ENCODE peak calls at places on chromosomes 11 and 22, in ten cellular contexts. One of them, this sample, is unnamed.
A peak's percentile ranks its signal among the peaks of the same experiment; 100 is the strongest.

GRCh38 chr11:90874281-90874680 is 651.4 kb upstream of the CHORDC1 start:
- DNase-seq in transverse colon: no peak
- DNase-seq in CD4-positive, alpha-beta memory T cell: no peak
- DNase-seq in SJSA1: no peak
- DNase-seq in heart left ventricle: no peak
- DNase-seq in ascending aorta: no peak
- DNase-seq in HCT116: no peak
- DNase-seq in Peyer's patch: no peak
- DNase-seq in A673: peak; percentile 48
- DNase-seq in left ventricle myocardium inferior: no peak
- DNase-seq in this sample: no peak

GRCh38 chr11:8056810-8057463 is 24.1 kb upstream of the TUB start:
- DNase-seq in transverse colon: peak; percentile 39
- DNase-seq in CD4-positive, alpha-beta memory T cell: no peak
- DNase-seq in SJSA1: no peak
- DNase-seq in heart left ventricle: no peak
- DNase-seq in ascending aorta: no peak
- DNase-seq in HCT116: no peak
- DNase-seq in Peyer's patch: no peak
- DNase-seq in A673: no peak
- DNase-seq in left ventricle myocardium inferior: no peak
- DNase-seq in this sample: no peak

GRCh38 chr11:1119282-1120146 is 38.2 kb upstream of the MUC5AC start:
- DNase-seq in transverse colon: peak; percentile 3
- DNase-seq in CD4-positive, alpha-beta memory T cell: no peak
- DNase-seq in SJSA1: peak; percentile 19
- DNase-seq in heart left ventricle: peak; percentile 60
- DNase-seq in ascending aorta: no peak
- DNase-seq in HCT116: no peak
- DNase-seq in Peyer's patch: peak; percentile 37
- DNase-seq in A673: no peak
- DNase-seq in left ventricle myocardium inferior: no peak
- DNase-seq in this sample: no peak

GRCh38 chr11:72683782-72684200 is 9.6 kb upstream of the PDE2A start:
- DNase-seq in transverse colon: peak; percentile 60
- DNase-seq in CD4-positive, alpha-beta memory T cell: peak; percentile 43
- DNase-seq in SJSA1: peak; percentile 44
- DNase-seq in heart left ventricle: peak; percentile 83
- DNase-seq in ascending aorta: no peak
- DNase-seq in HCT116: no peak
- DNase-seq in Peyer's patch: peak; percentile 78
- DNase-seq in A673: peak; percentile 68
- DNase-seq in left ventricle myocardium inferior: peak; percentile 62
- DNase-seq in this sample: peak; percentile 88

GRCh38 chr11:43556892-43557291 is 123.6 kb upstream of the HSD17B12 start:
- DNase-seq in transverse colon: no peak
- DNase-seq in CD4-positive, alpha-beta memory T cell: no peak
- DNase-seq in SJSA1: no peak
- DNase-seq in heart left ventricle: no peak
- DNase-seq in ascending aorta: no peak
- DNase-seq in HCT116: no peak
- DNase-seq in Peyer's patch: no peak
- DNase-seq in A673: no peak
- DNase-seq in left ventricle myocardium inferior: no peak
- DNase-seq in this sample: no peak

GRCh38 chr11:76903325-76903724 is 42.6 kb downstream of the ACER3 start:
- DNase-seq in transverse colon: no peak
- DNase-seq in CD4-positive, alpha-beta memory T cell: no peak
- DNase-seq in SJSA1: no peak
- DNase-seq in heart left ventricle: no peak
- DNase-seq in ascending aorta: no peak
- DNase-seq in HCT116: peak; percentile 18
- DNase-seq in Peyer's patch: no peak
- DNase-seq in A673: no peak
- DNase-seq in left ventricle myocardium inferior: no peak
- DNase-seq in this sample: no peak

GRCh38 chr11:83543918-83544491 is 257.8 kb upstream of the CCDC90B start:
- DNase-seq in transverse colon: no peak
- DNase-seq in CD4-positive, alpha-beta memory T cell: no peak
- DNase-seq in SJSA1: no peak
- DNase-seq in heart left ventricle: no peak
- DNase-seq in ascending aorta: no peak
- DNase-seq in HCT116: no peak
- DNase-seq in Peyer's patch: no peak
- DNase-seq in A673: no peak
- DNase-seq in left ventricle myocardium inferior: no peak
- DNase-seq in this sample: no peak

GRCh38 chr11:45811109-45811435 is 6.1 kb downstream of the SLC35C1 start:
- DNase-seq in transverse colon: no peak
- DNase-seq in CD4-positive, alpha-beta memory T cell: no peak
- DNase-seq in SJSA1: no peak
- DNase-seq in heart left ventricle: no peak
- DNase-seq in ascending aorta: no peak
- DNase-seq in HCT116: no peak
- DNase-seq in Peyer's patch: no peak
- DNase-seq in A673: no peak
- DNase-seq in left ventricle myocardium inferior: no peak
- DNase-seq in this sample: no peak

GRCh38 chr11:15911377-15912044 is 444.8 kb downstream of the SOX6 start:
- DNase-seq in transverse colon: no peak
- DNase-seq in CD4-positive, alpha-beta memory T cell: no peak
- DNase-seq in SJSA1: no peak
- DNase-seq in heart left ventricle: peak; percentile 77
- DNase-seq in ascending aorta: no peak
- DNase-seq in HCT116: no peak
- DNase-seq in Peyer's patch: no peak
- DNase-seq in A673: peak; percentile 85
- DNase-seq in left ventricle myocardium inferior: peak; percentile 69
- DNase-seq in this sample: no peak

GRCh38 chr11:73972187-73972586 is 10.5 kb downstream of the UCP2 start:
- DNase-seq in transverse colon: no peak
- DNase-seq in CD4-positive, alpha-beta memory T cell: no peak
- DNase-seq in SJSA1: no peak
- DNase-seq in heart left ventricle: no peak
- DNase-seq in ascending aorta: no peak
- DNase-seq in HCT116: no peak
- DNase-seq in Peyer's patch: no peak
- DNase-seq in A673: no peak
- DNase-seq in left ventricle myocardium inferior: no peak
- DNase-seq in this sample: no peak

GRCh38 chr11:17405232-17406005 is 17.0 kb upstream of the KCNJ11 start:
- DNase-seq in transverse colon: peak; percentile 68
- DNase-seq in CD4-positive, alpha-beta memory T cell: no peak
- DNase-seq in SJSA1: no peak
- DNase-seq in heart left ventricle: peak; percentile 86
- DNase-seq in ascending aorta: peak; percentile 61
- DNase-seq in HCT116: peak; percentile 18
- DNase-seq in Peyer's patch: peak; percentile 61
- DNase-seq in A673: peak; percentile 30
- DNase-seq in left ventricle myocardium inferior: peak; percentile 75
- DNase-seq in this sample: peak; percentile 93

GRCh38 chr11:66459138-66459778 is 7.4 kb upstream of the PELI3 start:
- DNase-seq in transverse colon: no peak
- DNase-seq in CD4-positive, alpha-beta memory T cell: no peak
- DNase-seq in SJSA1: no peak
- DNase-seq in heart left ventricle: no peak
- DNase-seq in ascending aorta: no peak
- DNase-seq in HCT116: no peak
- DNase-seq in Peyer's patch: no peak
- DNase-seq in A673: no peak
- DNase-seq in left ventricle myocardium inferior: no peak
- DNase-seq in this sample: no peak

GRCh38 chr22:44702479-44703219 is 645 bp downstream of the PRR5 start:
- DNase-seq in transverse colon: no peak
- DNase-seq in CD4-positive, alpha-beta memory T cell: no peak
- DNase-seq in SJSA1: peak; percentile 59
- DNase-seq in heart left ventricle: no peak
- DNase-seq in ascending aorta: no peak
- DNase-seq in HCT116: no peak
- DNase-seq in Peyer's patch: peak; percentile 66
- DNase-seq in A673: peak; percentile 67
- DNase-seq in left ventricle myocardium inferior: no peak
- DNase-seq in this sample: peak; percentile 69

GRCh38 chr11:69637956-69638871 is 2.7 kb upstream of the CCND1 start:
- DNase-seq in transverse colon: peak; percentile 66
- DNase-seq in CD4-positive, alpha-beta memory T cell: no peak
- DNase-seq in SJSA1: peak; percentile 89
- DNase-seq in heart left ventricle: peak; percentile 53
- DNase-seq in ascending aorta: no peak
- DNase-seq in HCT116: peak; percentile 80
- DNase-seq in Peyer's patch: peak; percentile 79
- DNase-seq in A673: peak; percentile 90
- DNase-seq in left ventricle myocardium inferior: peak; percentile 52
- DNase-seq in this sample: peak; percentile 65
- H3K27me3 ChIP-seq in transverse colon: peaks cover 64% of the 10 kb centered on the region
- H3K27me3 ChIP-seq in CD4-positive, alpha-beta memory T cell: peaks cover 37% of the 10 kb centered on the region
- H3K27me3 ChIP-seq in SJSA1: no peaks in the 10 kb centered on the region
- H3K27me3 ChIP-seq in heart left ventricle: peaks cover 63% of the 10 kb centered on the region
- H3K27me3 ChIP-seq in ascending aorta: no peaks in the 10 kb centered on the region
- H3K27me3 ChIP-seq in HCT116: no peaks in the 10 kb centered on the region
- H3K27me3 ChIP-seq in Peyer's patch: no peaks in the 10 kb centered on the region
- H3K27me3 ChIP-seq in A673: no peaks in the 10 kb centered on the region
- H3K27me3 ChIP-seq in left ventricle myocardium inferior: peaks cover 9% of the 10 kb centered on the region
- H3K27me3 ChIP-seq in this sample: no peaks in the 10 kb centered on the region

GRCh38 chr22:37674248-37674647 is 1.2 kb upstream of the LGALS1 start:
- DNase-seq in transverse colon: no peak
- DNase-seq in CD4-positive, alpha-beta memory T cell: no peak
- DNase-seq in SJSA1: no peak
- DNase-seq in heart left ventricle: no peak
- DNase-seq in ascending aorta: no peak
- DNase-seq in HCT116: no peak
- DNase-seq in Peyer's patch: no peak
- DNase-seq in A673: no peak
- DNase-seq in left ventricle myocardium inferior: no peak
- DNase-seq in this sample: no peak

GRCh38 chr22:37669586-37669985 is 5.8 kb upstream of the LGALS1 start:
- DNase-seq in transverse colon: no peak
- DNase-seq in CD4-positive, alpha-beta memory T cell: no peak
- DNase-seq in SJSA1: no peak
- DNase-seq in heart left ventricle: no peak
- DNase-seq in ascending aorta: no peak
- DNase-seq in HCT116: no peak
- DNase-seq in Peyer's patch: no peak
- DNase-seq in A673: no peak
- DNase-seq in left ventricle myocardium inferior: no peak
- DNase-seq in this sample: no peak

GRCh38 chr22:37675930-37676571 is 615 bp downstream of the LGALS1 start:
- DNase-seq in transverse colon: peak; percentile 50
- DNase-seq in CD4-positive, alpha-beta memory T cell: no peak
- DNase-seq in SJSA1: peak; percentile 71
- DNase-seq in heart left ventricle: peak; percentile 74
- DNase-seq in ascending aorta: no peak
- DNase-seq in HCT116: no peak
- DNase-seq in Peyer's patch: no peak
- DNase-seq in A673: no peak
- DNase-seq in left ventricle myocardium inferior: peak; percentile 68
- DNase-seq in this sample: peak; percentile 56

GRCh38 chr22:37674951-37675929 is at the start of gene LGALS1:
- DNase-seq in transverse colon: peak; percentile 95
- DNase-seq in CD4-positive, alpha-beta memory T cell: peak; percentile 61
- DNase-seq in SJSA1: peak; percentile 100
- DNase-seq in heart left ventricle: peak; percentile 97
- DNase-seq in ascending aorta: peak; percentile 94
- DNase-seq in HCT116: peak; percentile 92
- DNase-seq in Peyer's patch: peak; percentile 92
- DNase-seq in A673: peak; percentile 90
- DNase-seq in left ventricle myocardium inferior: peak; percentile 98
- DNase-seq in this sample: peak; percentile 94

GRCh38 chr22:37672920-37673453 is 2.4 kb upstream of the LGALS1 start:
- DNase-seq in transverse colon: peak; percentile 49
- DNase-seq in CD4-positive, alpha-beta memory T cell: no peak
- DNase-seq in SJSA1: no peak
- DNase-seq in heart left ventricle: no peak
- DNase-seq in ascending aorta: no peak
- DNase-seq in HCT116: no peak
- DNase-seq in Peyer's patch: no peak
- DNase-seq in A673: no peak
- DNase-seq in left ventricle myocardium inferior: no peak
- DNase-seq in this sample: no peak
- H3K27ac ChIP-seq in transverse colon: peak overlapping the region; percentile 96
- H3K27ac ChIP-seq in CD4-positive, alpha-beta memory T cell: no peak overlapping the region
- H3K27ac ChIP-seq in SJSA1: no peak overlapping the region
- H3K27ac ChIP-seq in heart left ventricle: no peak overlapping the region
- H3K27ac ChIP-seq in ascending aorta: peak overlapping the region; percentile 91
- H3K27ac ChIP-seq in HCT116: peak overlapping the region; percentile 26
- H3K27ac ChIP-seq in Peyer's patch: peak overlapping the region; percentile 93
- H3K27ac ChIP-seq in A673: no peak overlapping the region
- H3K27ac ChIP-seq in left ventricle myocardium inferior: peak overlapping the region; percentile 98
- H3K27ac ChIP-seq in this sample: no peak overlapping the region

DNA sequence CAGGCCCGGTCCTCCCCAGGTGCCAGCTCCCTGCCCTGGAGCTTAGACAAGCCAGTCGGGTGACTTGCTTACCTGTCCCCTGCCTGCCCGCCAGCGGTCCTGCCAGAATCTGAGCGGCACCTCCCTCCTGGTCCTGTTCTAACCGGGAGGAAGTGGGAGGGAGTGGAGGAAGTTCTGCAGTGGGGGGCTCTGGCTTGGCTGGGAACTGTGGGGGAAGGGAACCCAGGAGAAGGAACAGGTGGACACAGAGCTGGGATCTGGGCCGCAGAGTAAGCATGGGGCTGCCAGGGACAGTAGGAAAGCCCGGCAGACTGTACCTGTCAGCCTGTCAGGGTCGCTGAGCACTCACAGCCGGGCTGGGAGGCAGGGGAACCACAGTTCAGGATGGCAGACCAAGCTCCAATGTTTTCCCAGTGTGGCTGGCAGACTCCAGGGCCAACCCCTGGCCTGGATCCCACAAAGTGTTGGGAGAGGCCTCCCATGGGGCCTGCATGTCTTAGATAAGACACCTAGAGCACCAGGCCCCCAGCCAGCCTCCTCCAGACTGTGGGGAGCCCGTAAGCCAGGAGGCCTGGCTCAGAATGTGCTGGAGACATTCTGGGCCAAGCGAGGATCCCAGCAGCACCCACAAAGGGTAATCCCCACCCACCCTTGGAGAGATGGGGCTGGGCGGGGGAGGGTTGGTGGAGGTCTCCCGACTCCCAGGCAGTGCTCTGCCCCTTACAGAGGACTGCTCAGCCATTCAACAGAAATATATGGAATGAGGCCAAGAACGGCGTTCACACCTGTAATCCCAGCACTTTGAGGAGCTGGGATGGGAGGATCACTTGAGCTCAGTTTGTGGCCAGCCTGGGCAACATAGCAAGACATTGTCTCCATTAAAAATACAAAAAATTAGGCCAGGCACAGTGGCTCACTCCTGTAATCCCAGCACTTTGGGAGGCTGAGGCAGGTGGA is 2.3 kb downstream of the CYB5R3 start:
- DNase-seq in transverse colon: peak; percentile 61
- DNase-seq in CD4-positive, alpha-beta memory T cell: no peak
- DNase-seq in SJSA1: no peak
- DNase-seq in heart left ventricle: peak; percentile 84
- DNase-seq in ascending aorta: no peak
- DNase-seq in HCT116: no peak
- DNase-seq in Peyer's patch: no peak
- DNase-seq in A673: no peak
- DNase-seq in left ventricle myocardium inferior: peak; percentile 83
- DNase-seq in this sample: peak; percentile 73
- H3K4me1 ChIP-seq in transverse colon: peaks cover 53% of the 10 kb centered on the region
- H3K4me1 ChIP-seq in CD4-positive, alpha-beta memory T cell: peaks cover 50% of the 10 kb centered on the region
- H3K4me1 ChIP-seq in SJSA1: peaks cover 59% of the 10 kb centered on the region
- H3K4me1 ChIP-seq in heart left ventricle: peaks cover 71% of the 10 kb centered on the region
- H3K4me1 ChIP-seq in ascending aorta: peaks cover 58% of the 10 kb centered on the region
- H3K4me1 ChIP-seq in HCT116: peaks cover 27% of the 10 kb centered on the region
- H3K4me1 ChIP-seq in Peyer's patch: peaks cover 67% of the 10 kb centered on the region
- H3K4me1 ChIP-seq in A673: peaks cover 38% of the 10 kb centered on the region
- H3K4me1 ChIP-seq in left ventricle myocardium inferior: peaks cover 76% of the 10 kb centered on the region
- H3K4me1 ChIP-seq in this sample: peaks cover 41% of the 10 kb centered on the region

GRCh38 chr22:42280836-42281235 is 10.4 kb upstream of the TCF20 start:
- DNase-seq in transverse colon: no peak
- DNase-seq in CD4-positive, alpha-beta memory T cell: no peak
- DNase-seq in SJSA1: no peak
- DNase-seq in heart left ventricle: no peak
- DNase-seq in ascending aorta: no peak
- DNase-seq in HCT116: no peak
- DNase-seq in Peyer's patch: no peak
- DNase-seq in A673: no peak
- DNase-seq in left ventricle myocardium inferior: peak; percentile 7
- DNase-seq in this sample: no peak
- H3K27me3 ChIP-seq in transverse colon: peaks cover 20% of the 10 kb centered on the region
- H3K27me3 ChIP-seq in CD4-positive, alpha-beta memory T cell: no peaks in the 10 kb centered on the region
- H3K27me3 ChIP-seq in SJSA1: peaks cover 13% of the 10 kb centered on the region
- H3K27me3 ChIP-seq in heart left ventricle: peaks cover 34% of the 10 kb centered on the region
- H3K27me3 ChIP-seq in ascending aorta: peaks cover 6% of the 10 kb centered on the region
- H3K27me3 ChIP-seq in HCT116: no peaks in the 10 kb centered on the region
- H3K27me3 ChIP-seq in Peyer's patch: no peaks in the 10 kb centered on the region
- H3K27me3 ChIP-seq in A673: no peaks in the 10 kb centered on the region
- H3K27me3 ChIP-seq in left ventricle myocardium inferior: peaks cover 68% of the 10 kb centered on the region
- H3K27me3 ChIP-seq in this sample: no peaks in the 10 kb centered on the region